ENCODE peak calls at places on chromosome 15, in five cellular contexts. S is upper lobe of right lung, J is coronary artery, H is cerebellar cortex, M is colonic mucosa. A is an unnamed sample.

GRCh38 chr15:43258781-43259180 is 7.9 kb downstream of the TGM5 start:
- DNase-seq in J (peak; percentile 43), M (no peak), H (no peak), S (no peak), A (no peak)

GRCh38 chr15:82624008-82624407 is 23.2 kb downstream of the CPEB1 start:
- DNase-seq in J (no peak), M (no peak), S (no peak), H (no peak), A (no peak)

GRCh38 chr15:101112336-101113113 is 139.3 kb downstream of the CHSY1 start:
- DNase-seq in M (no peak), J (no peak), H (no peak), S (no peak), A (no peak)

GRCh38 chr15:98649996-98650870 is 1.9 kb downstream of the IGF1R start:
- DNase-seq in H (peak; percentile 41), J (peak; percentile 78), S (peak; percentile 76), M (peak; percentile 53), A (no peak)

GRCh38 chr15:73993211-73993994 is 1.1 kb upstream of the PML start:
- DNase-seq in S (no peak), H (no peak), M (no peak), J (no peak), A (no peak)

GRCh38 chr15:66765478-66766281 is 63.6 kb downstream of the SMAD6 start:
- DNase-seq in M (peak; percentile 66), H (no peak), J (no peak), S (peak; percentile 88), A (no peak)

GRCh38 chr15:40108855-40109735 is at the start of gene BMF:
- DNase-seq in H (peak; percentile 97), S (peak; percentile 100), J (peak; percentile 99), M (peak; percentile 100), A (peak; percentile 99)

GRCh38 chr15:76865548-76865991 is 39.6 kb downstream of the SCAPER start:
- DNase-seq in J (no peak), H (no peak), M (no peak), S (no peak), A (no peak)

GRCh38 chr15:92653836-92654524 is 1.6 kb downstream of the FAM174B start:
- DNase-seq in M (peak; percentile 68), S (no peak), J (peak; percentile 65), H (peak; percentile 15), A (no peak)